ENCODE peak calls at places on chromosomes 1 and 21, in six cellular contexts. W is ovary, L is BJ, F is GM04503, Y is fibroblast of gingiva, P is glomerular endothelial cell. O is an unnamed sample.
A peak's percentile ranks its signal among the peaks of the same experiment; 100 is the strongest.

GRCh38 chr1:42259739-42260064 is 75.3 kb downstream of the FOXJ3 start:
- DNase-seq in Y (no peak), L (no peak), W (no peak), P (no peak), F (no peak), O (no peak)

GRCh38 chr1:31705080-31705866 is 1.5 kb upstream of the COL16A1 start:
- DNase-seq in Y (peak; percentile 56), F (no peak), L (no peak), W (peak; percentile 85), P (no peak), O (peak; percentile 89)

GRCh38 chr21:44262338-44263048 is 796 bp upstream of the DNMT3L start:
- DNase-seq in P (no peak), L (no peak), F (no peak), W (no peak), Y (no peak), O (no peak)

GRCh38 chr1:14522331-14523241 is 75.9 kb upstream of the KAZN start:
- DNase-seq in P (no peak), Y (peak; percentile 91), W (peak; percentile 47), F (peak; percentile 69), L (peak; percentile 9), O (peak; percentile 52)

GRCh38 chr1:46364612-46365011 is 24.0 kb downstream of the NSUN4 start:
- DNase-seq in F (peak; percentile 60), L (peak; percentile 60), W (no peak), Y (peak; percentile 62), P (no peak), O (no peak)

GRCh38 chr21:28016571-28016970 is 976.1 kb downstream of the LTN1 start:
- DNase-seq in Y (no peak), F (no peak), P (no peak), W (no peak), L (no peak), O (no peak)

GRCh38 chr1:167904641-167905040 is 9.3 kb downstream of the ADCY10 start:
- DNase-seq in P (no peak), Y (peak; percentile 45), L (peak; percentile 37), W (no peak), F (no peak), O (no peak)

GRCh38 chr1:53686371-53687267 is 52.3 kb downstream of the GLIS1 start:
- DNase-seq in P (no peak), L (no peak), Y (no peak), F (no peak), W (no peak), O (no peak)

GRCh38 chr1:10459185-10459584 is 9.4 kb downstream of the CORT start:
- DNase-seq in F (peak; percentile 42), Y (peak; percentile 64), L (peak; percentile 46), W (no peak), P (no peak), O (no peak)

GRCh38 chr1:207828485-207829158 is 76.8 kb downstream of the CD46 start:
- DNase-seq in Y (peak; percentile 89), F (no peak), P (peak; percentile 83), L (peak; percentile 59), W (peak; percentile 72), O (peak; percentile 88)

GRCh38 chr1:46820560-46821060 is 21.8 kb downstream of the CYP4B1 start:
- DNase-seq in F (no peak), P (no peak), L (no peak), W (no peak), Y (no peak), O (no peak)

GRCh38 chr1:183653876-183654451 is 848 bp upstream of the APOBEC4 start:
- DNase-seq in L (no peak), P (no peak), F (no peak), Y (no peak), W (no peak), O (no peak)

GRCh38 chr1:184199036-184199796 is 147.7 kb downstream of the TSEN15 start:
- DNase-seq in Y (no peak), F (no peak), P (no peak), W (no peak), L (peak; percentile 21), O (no peak)

GRCh38 chr1:41751804-41752513 is 166.8 kb downstream of the HIVEP3 start:
- DNase-seq in W (no peak), F (no peak), L (no peak), Y (peak; percentile 44), P (no peak), O (no peak)

GRCh38 chr1:117034791-117035290 is 25.3 kb upstream of the TTF2 start:
- DNase-seq in P (no peak), Y (no peak), W (no peak), F (no peak), L (no peak), O (no peak)

GRCh38 chr1:29800522-29800956 is 564.2 kb downstream of the PTPRU start:
- DNase-seq in F (no peak), W (no peak), P (no peak), L (no peak), Y (no peak), O (no peak)

GRCh38 chr1:82801151-82801550 is 1000.4 kb downstream of the ADGRL2 start:
- DNase-seq in P (no peak), Y (no peak), W (no peak), F (no peak), L (no peak), O (no peak)

GRCh38 chr1:85428471-85429077 is 36.4 kb downstream of the DDAH1 start:
- DNase-seq in W (no peak), P (no peak), F (no peak), Y (no peak), L (no peak), O (no peak)

GRCh38 chr1:65114312-65114711 is 33.7 kb upstream of the AK4 start:
- DNase-seq in F (no peak), W (no peak), P (peak; percentile 41), L (no peak), Y (peak; percentile 3), O (peak; percentile 35)

GRCh38 chr1:151013518-151013917 is 5.3 kb downstream of the PRUNE1 start:
- DNase-seq in Y (no peak), L (no peak), W (no peak), P (no peak), F (no peak), O (peak; percentile 45)

GRCh38 chr1:17355898-17356297 is 16.1 kb upstream of the PADI6 start:
- DNase-seq in W (no peak), P (no peak), F (no peak), L (no peak), Y (no peak), O (no peak)